ENCODE peak calls at places on chromosome 18, in four cellular contexts. O, G, U and Y are unnamed samples.

GRCh38 chr18:24763765-24764548 is 303.5 kb downstream of the HRH4 start:
- DNase-seq in G (no peak), O (peak), U (no peak), Y (no peak)

GRCh38 chr18:14748496-14748895 is 524 bp downstream of the ANKRD30B start:
- DNase-seq in U (no peak), O (no peak), G (no peak), Y (no peak)

GRCh38 chr18:10410472-10411300 is 43.7 kb upstream of the APCDD1 start:
- DNase-seq in O (no peak), U (no peak), G (no peak), Y (no peak)

GRCh38 chr18:70390366-70391090 is 101.7 kb downstream of the SOCS6 start:
- DNase-seq in U (no peak), G (no peak), O (peak), Y (no peak)

GRCh38 chr18:78563110-78563509 is 416.5 kb upstream of the SALL3 start:
- DNase-seq in G (no peak), O (no peak), U (no peak), Y (no peak)

GRCh38 chr18:8926464-8926863 is 176.0 kb upstream of the NDUFV2 start:
- DNase-seq in G (no peak), U (no peak), O (no peak), Y (no peak)

GRCh38 chr18:60413944-60414547 is 41.5 kb upstream of the MC4R start:
- DNase-seq in G (no peak), O (peak), U (no peak), Y (peak)

GRCh38 chr18:79628416-79629248 is 51.0 kb upstream of the CTDP1 start:
- DNase-seq in U (no peak), O (no peak), G (no peak), Y (no peak)

GRCh38 chr18:75500510-75500909 is 73.0 kb upstream of the SMIM21 start:
- DNase-seq in G (no peak), U (no peak), O (peak), Y (no peak)

GRCh38 chr18:22385718-22386117 is 32.0 kb downstream of the CTAGE1 start:
- DNase-seq in U (no peak), G (no peak), O (peak), Y (no peak)

GRCh38 chr18:53147472-53147871 is 807.5 kb downstream of the DCC start:
- DNase-seq in U (no peak), O (no peak), G (no peak), Y (no peak)

GRCh38 chr18:39799010-39799409 is 2156.0 kb upstream of the PIK3C3 start:
- DNase-seq in G (no peak), O (no peak), U (no peak), Y (peak)

GRCh38 chr18:50970006-50970405 is 2.2 kb downstream of the ELAC1 start:
- DNase-seq in U (no peak), G (no peak), O (no peak), Y (no peak)

GRCh38 chr18:79068299-79068945 is 772 bp upstream of the ATP9B start:
- DNase-seq in U (peak), G (no peak), O (no peak), Y (no peak)

GRCh38 chr18:22040527-22040926 is 128.9 kb upstream of the GATA6 start:
- DNase-seq in U (no peak), O (no peak), G (no peak), Y (no peak)

GRCh38 chr18:22563098-22563707 is 145.5 kb upstream of the CTAGE1 start:
- DNase-seq in U (peak), G (peak), O (peak), Y (peak)

GRCh38 chr18:46477425-46478011 is 179.5 kb downstream of the LOXHD1 start:
- DNase-seq in U (no peak), O (no peak), G (no peak), Y (no peak)

GRCh38 chr18:42925036-42925435 is 190.4 kb downstream of the RIT2 start:
- DNase-seq in U (no peak), G (no peak), O (no peak), Y (no peak)

GRCh38 chr18:37242091-37242490 is 323.5 kb downstream of the CELF4 start:
- DNase-seq in O (no peak), U (no peak), G (no peak), Y (no peak)

GRCh38 chr18:62452280-62452824 is 70.5 kb upstream of the ZCCHC2 start:
- DNase-seq in G (no peak), U (no peak), O (peak), Y (peak)

GRCh38 chr18:31204833-31205232 is 42.2 kb upstream of the DSC1 start:
- DNase-seq in U (no peak), O (no peak), G (no peak), Y (no peak)

GRCh38 chr18:24656571-24656971 is 196.1 kb downstream of the HRH4 start:
- DNase-seq in U (no peak), O (peak), G (no peak), Y (no peak)

GRCh38 chr18:42969366-42969765 is 146.1 kb downstream of the RIT2 start:
- DNase-seq in O (no peak), U (no peak), G (no peak), Y (no peak)

GRCh38 chr18:68676913-68677312 is 38.0 kb downstream of the TMX3 start:
- DNase-seq in G (no peak), O (peak), U (no peak), Y (no peak)

GRCh38 chr18:55031979-55032378 is 72.7 kb upstream of the CCDC68 start:
- DNase-seq in G (no peak), U (no peak), O (no peak), Y (no peak)
- TF ChIP-seq ELK1 in G (no peak), U (no peak), O (no peak), Y (no peak)

GRCh38 chr18:57539702-57540101 is 46.8 kb downstream of the FECH start:
- DNase-seq in O (no peak), G (no peak), U (no peak), Y (no peak)
- TF ChIP-seq ELK1 in O (no peak), G (no peak), U (no peak), Y (no peak)

GRCh38 chr18:67514901-67515540 is 1.5 kb downstream of the DSEL start:
- DNase-seq in U (no peak), G (no peak), O (peak), Y (no peak)
- TF ChIP-seq ELK1 in U (no peak), G (no peak), O (no peak), Y (no peak)

DNA sequence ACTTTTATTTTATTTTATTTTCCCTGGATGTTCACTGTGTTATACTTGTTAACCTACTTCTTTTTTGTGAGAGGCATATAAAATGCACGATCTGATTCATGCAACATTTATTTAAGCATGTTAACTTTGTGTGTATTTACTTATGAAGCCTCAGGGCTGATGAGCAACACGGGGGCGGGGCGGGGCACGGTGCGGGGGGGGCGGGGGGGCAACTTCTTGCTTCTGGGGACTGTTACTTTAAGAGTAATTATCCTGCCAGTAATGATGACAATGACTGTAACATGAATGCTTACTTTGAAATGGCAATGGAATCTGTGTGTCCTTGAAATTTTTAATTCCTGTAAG is 118.4 kb downstream of the AQP4 start:
- DNase-seq in O (no peak), U (no peak), G (no peak), Y (peak)
- TF ChIP-seq ELK1 in O (no peak), U (no peak), G (no peak), Y (no peak)

DNA sequence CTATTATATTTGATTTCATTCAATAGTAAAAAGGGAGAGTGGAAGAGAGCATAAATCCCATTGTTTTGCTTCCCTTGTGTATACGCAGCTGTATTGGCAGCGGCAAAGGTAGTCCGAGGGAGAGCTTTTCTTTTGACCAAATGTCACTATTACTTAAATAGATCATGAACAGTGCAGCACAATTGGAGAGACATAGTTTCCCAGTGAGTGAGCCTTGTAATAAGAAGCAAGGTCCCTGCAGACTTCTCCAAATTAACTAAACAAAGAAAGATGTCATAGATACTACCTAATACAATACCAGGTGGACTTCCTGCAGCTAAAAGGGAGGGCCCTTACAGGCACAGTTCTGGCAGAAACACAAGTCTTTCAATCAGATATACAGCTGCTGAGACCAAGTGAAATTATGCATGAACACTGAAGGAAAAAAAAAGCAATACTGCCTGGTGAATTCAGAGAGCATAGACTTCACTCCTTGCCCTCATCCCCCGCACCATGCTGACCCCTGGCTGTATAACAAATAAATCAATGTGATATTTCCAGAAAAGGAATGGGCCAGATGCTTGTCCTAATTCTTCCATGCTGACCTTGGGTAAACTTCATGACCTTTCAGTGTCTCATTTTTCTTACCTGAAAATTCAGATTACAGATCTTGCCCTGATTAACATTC is 404.7 kb upstream of the CDH2 start:
- DNase-seq in G (no peak), U (no peak), O (no peak), Y (no peak)
- TF ChIP-seq ELK1 in G (no peak), U (no peak), O (no peak), Y (no peak)

GRCh38 chr18:48882379-48882778 is 68.4 kb downstream of the SMAD7 start:
- DNase-seq in U (no peak), G (no peak), O (no peak), Y (no peak)
- TF ChIP-seq ELK1 in U (no peak), G (no peak), O (no peak), Y (no peak)

DNA sequence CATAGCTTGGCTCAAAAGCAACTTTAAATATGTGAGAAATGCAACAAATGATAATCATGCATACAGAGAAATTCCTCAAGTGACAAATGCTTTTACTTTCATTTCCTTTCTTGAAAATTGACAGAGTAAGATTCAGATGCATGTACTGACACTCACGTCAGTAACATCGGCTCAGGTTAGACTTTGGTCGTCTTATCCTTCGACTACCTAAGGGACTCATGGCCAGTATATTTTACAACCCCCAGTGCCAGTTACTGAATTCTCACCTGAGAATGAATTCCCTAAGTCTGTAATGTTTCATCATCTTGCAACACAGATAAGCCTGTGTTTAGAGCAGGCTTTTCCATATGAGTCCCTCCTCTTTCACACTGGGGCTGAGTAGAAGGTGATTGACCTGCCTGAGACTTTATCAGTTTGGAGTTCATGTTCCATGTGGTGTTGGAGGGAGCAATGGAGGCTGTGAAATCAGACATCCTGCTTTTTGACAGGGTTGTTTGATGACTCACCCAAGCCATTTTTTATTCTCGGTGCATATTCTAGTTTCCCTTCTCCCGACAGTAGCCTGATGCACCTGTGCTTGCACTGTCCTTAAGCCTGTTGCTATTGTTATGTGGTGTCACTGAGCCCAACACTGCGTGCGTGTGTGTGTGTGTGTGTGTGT is 30.5 kb upstream of the ATP8B1 start:
- DNase-seq in G (peak), U (peak), O (peak), Y (no peak)
- TF ChIP-seq ELK1 in G (no peak), U (no peak), O (no peak), Y (no peak)